ENCODE peak calls at places on chromosomes 2 and 18, in ten cellular contexts. Z is neural progenitor cell, A is cardiac fibroblast, P is fibroblast of lung, R is RWPE2, S is WERI-Rb-1, L is brain microvascular endothelial cell, O is MM.1S, D is A549, Y is mucosa of descending colon. C is an unnamed sample.

GRCh38 chr2:227411320-227411989 is 23.7 kb upstream of the SCYGR1 start:
- DNase-seq in Y (no peak), Z (no peak), R (no peak), L (peak), S (no peak), P (no peak), A (peak), D (peak), O (peak), C (no peak)

GRCh38 chr2:171574149-171574795 is 52.0 kb downstream of the CYBRD1 start:
- DNase-seq in D (peak), Y (peak), L (peak), R (peak), A (peak), P (peak), S (peak), Z (peak), O (peak), C (no peak)

GRCh38 chr2:52934354-52934898 is 833.2 kb upstream of the CHAC2 start:
- DNase-seq in A (peak), L (peak), Y (no peak), D (peak), O (peak), P (peak), Z (no peak), R (peak), S (no peak), C (peak)

GRCh38 chr2:105454801-105455485 is 56.1 kb upstream of the FHL2 start:
- DNase-seq in D (peak), R (peak), Y (peak), A (peak), Z (peak), S (peak), O (peak), P (peak), L (peak), C (no peak)

GRCh38 chr18:27778441-27778840 is 398.5 kb downstream of the CDH2 start:
- DNase-seq in P (peak), Y (no peak), D (peak), O (no peak), A (peak), R (no peak), L (peak), S (no peak), Z (peak), C (no peak)

GRCh38 chr18:3135536-3135935 is 84.2 kb downstream of the MYOM1 start:
- DNase-seq in P (no peak), R (no peak), L (no peak), A (no peak), S (no peak), Y (no peak), D (no peak), Z (no peak), O (no peak), C (no peak)

GRCh38 chr2:60215295-60215990 is 338.0 kb downstream of the BCL11A start:
- DNase-seq in P (no peak), O (no peak), D (no peak), L (no peak), Y (peak), A (no peak), S (no peak), R (no peak), Z (peak), C (no peak)

GRCh38 chr2:230902180-230902899 is 22.7 kb downstream of the GPR55 start:
- DNase-seq in Z (peak), S (peak), L (peak), Y (peak), A (peak), P (peak), D (peak), R (no peak), O (peak), C (peak)

GRCh38 chr2:102063360-102063947 is 71.7 kb downstream of the IL1R2 start:
- DNase-seq in D (no peak), R (no peak), P (peak), L (peak), Z (no peak), S (no peak), A (peak), Y (no peak), O (no peak), C (no peak)

GRCh38 chr2:172211507-172211906 is 108.8 kb upstream of the DLX2 start:
- DNase-seq in A (no peak), R (no peak), P (no peak), L (peak), O (no peak), S (no peak), D (no peak), Y (no peak), Z (no peak), C (no peak)

GRCh38 chr2:201135396-201135795 is 19.4 kb downstream of the CFLAR start:
- DNase-seq in D (no peak), A (no peak), Y (no peak), Z (no peak), O (no peak), L (no peak), S (no peak), P (no peak), R (no peak), C (no peak)

GRCh38 chr2:201130524-201131186 is 14.7 kb downstream of the CFLAR start:
- DNase-seq in A (peak), Y (no peak), O (no peak), S (no peak), P (peak), Z (no peak), D (peak), L (peak), R (no peak), C (no peak)

GRCh38 chr2:201136889-201137321 is 20.9 kb downstream of the CFLAR start:
- DNase-seq in R (no peak), P (no peak), O (no peak), Z (no peak), L (no peak), D (no peak), Y (no peak), S (no peak), A (no peak), C (no peak)

GRCh38 chr2:201129044-201129505 is 13.1 kb downstream of the CFLAR start:
- DNase-seq in R (no peak), A (peak), S (no peak), L (peak), D (peak), Z (no peak), P (no peak), Y (no peak), O (peak), C (no peak)

DNA sequence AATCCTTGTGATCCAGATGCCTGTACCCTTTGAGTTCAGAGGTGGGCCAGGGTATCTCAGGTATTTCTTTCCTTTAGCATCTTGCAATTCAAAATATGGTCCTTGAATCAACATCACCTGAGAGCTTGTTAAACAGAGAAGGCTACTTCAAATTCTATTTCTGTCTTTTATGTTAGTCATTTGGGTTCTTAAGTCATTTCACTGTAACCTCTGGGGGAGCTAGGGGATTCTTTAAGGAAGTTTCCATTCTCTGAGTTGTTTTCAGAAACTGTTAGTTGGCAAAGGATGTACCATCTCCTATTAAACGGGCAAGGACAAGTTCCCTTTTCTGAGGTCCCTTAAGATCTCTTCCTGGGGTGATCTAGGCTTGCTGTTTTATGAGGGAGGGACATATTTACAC is 16.6 kb downstream of the CFLAR start:
- DNase-seq in A (no peak), P (no peak), Z (no peak), D (no peak), O (no peak), Y (no peak), L (no peak), S (no peak), R (no peak), C (no peak)
- H3K4me3 ChIP-seq in A (no peak), P (no peak), Z (no peak), D (no peak), O (no peak), Y (no peak), L (no peak), S (no peak), R (no peak), C (no peak)

GRCh38 chr2:42360890-42361727 is at the start of gene COX7A2L:
- DNase-seq in L (peak), P (peak), R (peak), D (peak), Z (peak), A (peak), O (peak), Y (peak), S (peak), C (peak)
- TF ChIP-seq CTCF in L (peak), P (peak), R (peak), D (peak), Z (peak), A (peak), O (peak), Y (no peak), S (peak), C (peak)

DNA sequence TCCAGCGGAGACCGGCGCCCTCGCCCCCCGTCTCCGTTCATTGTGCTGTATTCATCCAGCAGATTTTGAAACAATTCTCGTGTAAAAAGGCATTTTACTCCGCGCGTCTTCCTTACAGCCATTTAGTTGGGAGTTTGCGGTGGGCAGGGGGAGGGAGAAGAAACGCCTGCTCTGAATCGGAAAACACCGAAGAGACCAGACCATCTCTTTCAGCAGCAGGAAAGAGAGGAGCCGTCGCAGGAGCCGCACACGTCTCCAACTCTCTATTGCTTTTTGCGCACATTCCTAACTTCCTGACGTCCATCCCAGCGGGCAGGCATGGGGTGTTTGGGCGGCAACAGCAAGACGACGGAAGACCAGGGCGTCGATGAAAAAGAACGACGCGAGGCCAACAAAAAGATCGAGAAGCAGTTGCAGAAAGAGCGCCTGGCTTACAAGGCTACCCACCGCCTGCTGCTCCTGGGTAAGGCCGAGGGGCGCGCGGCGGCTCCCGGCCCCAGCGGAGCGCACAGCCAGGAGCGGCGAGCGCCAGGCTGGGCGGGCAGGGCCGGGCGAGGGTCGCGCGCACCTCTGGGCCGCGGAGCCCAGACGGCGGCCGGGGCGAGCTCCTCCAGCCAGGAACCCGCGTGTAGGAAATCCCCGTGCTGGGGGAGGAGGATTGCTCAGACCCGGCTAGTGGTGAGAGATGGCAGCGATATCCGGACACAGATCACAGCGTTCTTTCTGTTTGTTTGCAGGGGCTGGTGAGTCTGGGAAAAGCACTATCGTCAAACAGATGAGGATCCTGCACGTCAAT is 63.2 kb downstream of the GNAL start:
- DNase-seq in S (no peak), D (peak), Z (peak), P (peak), O (no peak), A (peak), L (peak), Y (no peak), R (no peak), C (no peak)
- H3K4me3 ChIP-seq in S (no peak), D (peak), Z (peak), P (no peak), O (no peak), A (no peak), L (peak), Y (no peak), R (no peak), C (no peak)

GRCh38 chr18:79379251-79379905 is 16.4 kb upstream of the NFATC1 start:
- DNase-seq in D (no peak), R (no peak), A (no peak), O (no peak), P (no peak), Z (no peak), S (no peak), L (no peak), Y (no peak), C (no peak)
- TF ChIP-seq CTCF in D (no peak), R (peak), A (no peak), O (no peak), P (no peak), Z (no peak), S (no peak), L (no peak), Y (no peak), C (no peak)

DNA sequence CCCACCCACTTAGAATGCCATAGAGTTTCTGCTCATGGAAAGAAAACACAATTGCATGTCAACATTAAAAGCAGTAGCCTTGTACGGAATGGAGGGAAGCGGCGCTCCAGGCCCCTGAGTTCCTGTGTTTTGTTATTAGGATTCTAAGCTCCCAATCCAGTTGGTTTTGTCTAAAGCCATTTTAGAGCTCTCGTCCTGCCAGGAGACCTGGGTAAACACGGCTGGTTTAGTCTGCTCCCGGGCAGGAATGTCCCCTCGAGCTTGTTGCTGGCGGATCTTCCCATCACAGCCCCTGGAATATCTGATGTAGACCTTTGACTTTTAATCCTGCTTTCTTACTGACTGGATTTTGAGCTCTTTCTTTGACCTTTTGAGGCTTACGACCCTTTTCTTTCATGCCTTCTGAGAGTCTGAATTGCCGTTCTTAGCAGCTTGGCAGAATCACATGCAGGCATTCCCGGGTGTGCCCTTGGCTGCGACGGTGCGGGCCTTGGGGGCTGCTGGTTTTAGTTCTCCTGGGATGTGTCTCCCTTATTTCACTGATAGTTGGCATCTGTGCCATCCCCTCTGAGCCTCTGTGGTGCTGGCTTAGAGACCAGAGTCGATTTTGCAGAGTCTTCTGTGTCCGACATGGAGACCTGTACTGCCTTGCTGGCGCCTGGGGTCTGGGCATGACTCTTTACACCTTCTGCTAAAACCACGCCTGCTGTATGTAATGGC is 25.4 kb downstream of the GREB1 start:
- DNase-seq in D (no peak), O (no peak), Y (no peak), L (no peak), S (no peak), P (no peak), A (no peak), R (peak), Z (peak), C (no peak)
- H3K4me3 ChIP-seq in D (no peak), O (no peak), Y (no peak), L (no peak), S (no peak), P (no peak), A (no peak), R (no peak), Z (no peak), C (no peak)

GRCh38 chr18:37317486-37317885 is 248.1 kb downstream of the CELF4 start:
- DNase-seq in R (no peak), O (no peak), S (no peak), Z (no peak), P (no peak), D (no peak), L (no peak), A (no peak), Y (no peak), C (no peak)

GRCh38 chr18:37316468-37316867 is 249.1 kb downstream of the CELF4 start:
- DNase-seq in Y (no peak), O (no peak), L (no peak), S (no peak), D (no peak), P (no peak), R (no peak), Z (no peak), A (no peak), C (no peak)

GRCh38 chr18:37315935-37316334 is 249.7 kb downstream of the CELF4 start:
- DNase-seq in Z (no peak), R (no peak), O (no peak), Y (no peak), A (no peak), L (no peak), D (no peak), S (no peak), P (no peak), C (no peak)

GRCh38 chr18:37318360-37319037 is 247.1 kb downstream of the CELF4 start:
- DNase-seq in O (no peak), S (no peak), L (no peak), D (no peak), R (no peak), P (no peak), Y (no peak), Z (no peak), A (no peak), C (no peak)

GRCh38 chr18:37314534-37314933 is 251.1 kb downstream of the CELF4 start:
- DNase-seq in D (no peak), A (no peak), Z (no peak), S (no peak), Y (no peak), L (no peak), P (no peak), O (no peak), R (no peak), C (no peak)
- TF ChIP-seq CTCF in D (no peak), A (no peak), Z (no peak), S (peak), Y (no peak), L (no peak), P (no peak), O (no peak), R (no peak), C (no peak)

C was measured in LNCaP clone FGC.